ENCODE peak calls at places on chromosomes 5 and 9, in six cellular contexts. M is bronchial epithelial cell; K is aorta; O is colonic mucosa; I is CD8-positive, alpha-beta memory T cell; V is right lobe of liver. N is an unnamed sample. For H3K36me3, the result is how much of the 10 kb centered on the place peaks cover.

GRCh38 chr5:169024426-169024825 is 276.5 kb downstream of the SLIT3 start:
- DNase-seq in M (no peak), K (no peak), O (no peak), I (no peak), V (no peak), N (no peak)

GRCh38 chr9:21549251-21549765 is 67.2 kb upstream of the IFNE start:
- DNase-seq in M (peak), K (no peak), O (peak), I (no peak), V (no peak), N (no peak)

GRCh38 chr9:131310833-131311554 is 21.5 kb downstream of the PLPP7 start:
- DNase-seq in M (no peak), K (no peak), O (no peak), I (peak), V (no peak), N (peak)

GRCh38 chr9:106883626-106884190 is 20.7 kb downstream of the ZNF462 start:
- DNase-seq in M (peak), K (no peak), O (no peak), I (no peak), V (no peak), N (no peak)

GRCh38 chr9:130578865-130579737 is at the start of gene FUBP3:
- DNase-seq in M (peak), K (peak), O (peak), I (peak), V (peak), N (peak)

GRCh38 chr9:706606-707451 is 134.7 kb upstream of the DMRT1 start:
- DNase-seq in M (peak), K (peak), O (peak), I (no peak), V (peak), N (peak)

GRCh38 chr5:80284720-80285119 is 28.9 kb upstream of the SERINC5 start:
- DNase-seq in M (no peak), K (no peak), O (no peak), I (peak), V (no peak), N (no peak)

GRCh38 chr9:972512-973294 is 3.8 kb upstream of the DMRT3 start:
- DNase-seq in M (no peak), K (no peak), O (no peak), I (no peak), V (no peak), N (no peak)

GRCh38 chr9:19379697-19380046 is 364 bp downstream of the RPS6 start:
- DNase-seq in M (no peak), K (no peak), O (peak), I (no peak), V (no peak), N (peak)

GRCh38 chr5:126594077-126594476 is 942 bp downstream of the ALDH7A1 start:
- DNase-seq in M (peak), K (no peak), O (no peak), I (no peak), V (no peak), N (no peak)

GRCh38 chr5:126599499-126599898 is 1.2 kb upstream of the PHAX start:
- DNase-seq in M (no peak), K (no peak), O (no peak), I (no peak), V (no peak), N (no peak)

GRCh38 chr5:126594676-126595485 is at the start of gene ALDH7A1:
- DNase-seq in M (peak), K (peak), O (peak), I (no peak), V (peak), N (peak)

GRCh38 chr5:126597156-126597555 is 2.1 kb upstream of the ALDH7A1 start:
- DNase-seq in M (peak), K (no peak), O (no peak), I (no peak), V (no peak), N (no peak)

GRCh38 chr5:126595486-126596083 is 566 bp upstream of the ALDH7A1 start:
- DNase-seq in M (no peak), K (no peak), O (no peak), I (no peak), V (no peak), N (no peak)
- H3K4me3 ChIP-seq in M (peak), K (no peak), O (peak), I (peak), V (peak), N (no peak)

GRCh38 chr9:77803423-77803822 is 155.3 kb upstream of the GNA14 start:
- DNase-seq in M (no peak), K (no peak), O (no peak), I (no peak), V (no peak), N (no peak)

GRCh38 chr9:77802512-77803293 is 154.6 kb upstream of the GNA14 start:
- DNase-seq in M (no peak), K (no peak), O (no peak), I (no peak), V (no peak), N (no peak)

GRCh38 chr9:77802064-77802463 is 153.9 kb upstream of the GNA14 start:
- DNase-seq in M (no peak), K (no peak), O (no peak), I (no peak), V (no peak), N (no peak)

GRCh38 chr9:77805810-77806209 is 157.7 kb upstream of the GNA14 start:
- DNase-seq in M (no peak), K (no peak), O (no peak), I (no peak), V (no peak), N (no peak)

GRCh38 chr9:77800924-77801551 is 152.9 kb upstream of the GNA14 start:
- DNase-seq in M (no peak), K (no peak), O (no peak), I (no peak), V (no peak), N (no peak)
- H3K36me3 ChIP-seq in M (under half), K (under half), O (under half), I (under half), V (under half), N (under half)

GRCh38 chr5:65034782-65035181 is 266.1 kb downstream of the CWC27 start:
- DNase-seq in M (no peak), K (no peak), O (no peak), I (no peak), V (no peak), N (peak)
- H3K4me3 ChIP-seq in M (peak), K (no peak), O (peak), I (peak), V (no peak), N (no peak)

GRCh38 chr5:64746446-64746845 is 22.0 kb downstream of the SREK1IP1 start:
- DNase-seq in M (peak), K (no peak), O (no peak), I (no peak), V (no peak), N (no peak)
- H3K36me3 ChIP-seq in M (under half), K (under half), O (under half), I (under half), V (under half), N (under half)

DNA sequence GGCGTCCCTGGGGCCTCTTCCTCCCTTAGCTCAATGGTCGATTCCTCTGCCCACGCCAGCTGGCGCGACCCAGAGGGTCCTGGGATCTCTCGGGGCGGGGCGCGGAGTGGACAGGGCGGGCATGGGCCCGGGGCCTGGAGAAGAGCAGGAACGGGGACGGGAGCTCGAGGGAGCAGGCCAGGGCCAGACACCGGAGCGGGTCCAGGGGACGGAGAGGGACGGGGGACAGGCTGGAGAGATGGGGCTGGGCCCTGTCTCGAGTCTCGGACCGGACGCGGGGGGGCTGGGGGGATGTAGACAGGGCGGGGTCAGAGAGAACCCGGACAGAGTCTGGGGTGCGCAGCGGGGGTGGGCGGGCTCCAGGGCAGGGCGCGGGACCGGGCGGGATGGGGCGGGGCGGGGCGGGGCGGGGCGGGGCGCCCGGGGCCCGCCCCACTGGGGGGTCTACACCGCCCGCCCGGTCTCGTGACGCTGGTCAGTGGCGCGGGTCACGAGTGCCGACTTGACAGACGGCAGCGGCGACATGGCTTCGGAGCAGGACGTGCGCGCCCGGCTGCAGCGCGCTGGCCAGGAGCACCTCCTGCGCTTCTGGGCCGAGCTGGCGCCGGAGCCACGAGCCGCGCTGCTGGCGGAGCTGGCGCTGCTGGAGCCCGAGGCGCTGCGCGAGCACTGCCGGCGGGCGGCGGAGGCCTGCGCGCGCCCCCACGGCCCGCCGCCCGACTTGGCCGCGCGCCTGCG is at the start of gene UAP1L1:
- DNase-seq in M (no peak), K (peak), O (peak), I (peak), V (peak), N (peak)
- H3K4me3 ChIP-seq in M (peak), K (peak), O (peak), I (peak), V (peak), N (peak)

DNA sequence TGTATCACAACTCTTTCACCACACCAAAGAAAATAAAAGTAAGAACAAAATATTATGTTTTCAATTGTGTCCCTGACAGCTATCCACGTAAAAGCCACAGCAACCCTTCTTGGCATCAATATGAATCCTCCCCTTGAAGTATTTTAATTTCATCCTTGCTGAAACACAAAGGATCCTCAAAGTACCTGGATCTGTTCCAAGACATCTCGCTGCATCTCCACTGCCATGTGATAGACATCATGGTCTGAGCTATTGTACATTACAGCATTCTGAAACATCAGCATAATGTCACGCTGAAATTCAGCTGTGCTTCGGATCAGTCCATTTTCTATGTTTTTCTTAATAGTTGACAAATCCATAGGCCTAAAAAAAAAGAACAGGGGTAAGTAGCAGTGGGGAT is 17.7 kb downstream of the BRD8 start:
- DNase-seq in M (no peak), K (no peak), O (no peak), I (no peak), V (no peak), N (no peak)
- H3K36me3 ChIP-seq in M (under half), K (under half), O (under half), I (half or more), V (under half), N (under half)

GRCh38 chr9:133476531-133476930 is 2.4 kb downstream of the SLC2A6 start:
- DNase-seq in M (no peak), K (no peak), O (no peak), I (no peak), V (no peak), N (no peak)
- H3K4me3 ChIP-seq in M (no peak), K (no peak), O (no peak), I (no peak), V (no peak), N (no peak)

GRCh38 chr9:69147041-69147834 is 26.8 kb upstream of the TJP2 start:
- DNase-seq in M (no peak), K (no peak), O (no peak), I (no peak), V (no peak), N (no peak)
- H3K36me3 ChIP-seq in M (under half), K (under half), O (under half), I (under half), V (under half), N (under half)

GRCh38 chr9:88746744-88747398 is 211.9 kb downstream of the NXNL2 start:
- DNase-seq in M (no peak), K (no peak), O (no peak), I (no peak), V (no peak), N (no peak)
- H3K4me3 ChIP-seq in M (no peak), K (no peak), O (no peak), I (no peak), V (no peak), N (no peak)

N was measured in mucosa of descending colon.